ENCODE peak calls at places on chromosomes 4 and X, in six cellular contexts. A, W, S, F, T and J are unnamed samples.

GRCh38 chr4:123352240-123352945 is 44.2 kb upstream of the SPRY1 start:
- DNase-seq in T (no peak), F (no peak), W (peak; percentile 80), A (peak; percentile 56), S (no peak), J (peak; percentile 86)

GRCh38 chrX:33968611-33969010 is 163.5 kb downstream of the FAM47A start:
- DNase-seq in F (no peak), S (no peak), W (no peak), A (no peak), T (no peak), J (no peak)

GRCh38 chr4:186693159-186693815 is 30.4 kb downstream of the FAT1 start:
- DNase-seq in T (peak; percentile 90), F (no peak), W (no peak), A (peak; percentile 87), S (peak; percentile 33), J (peak; percentile 96)

GRCh38 chr4:78070731-78071282 is 13.7 kb downstream of the FRAS1 start:
- DNase-seq in A (no peak), T (no peak), W (no peak), S (no peak), F (no peak), J (no peak)

GRCh38 chrX:13101439-13102139 is 57.2 kb upstream of the FAM9C start:
- DNase-seq in W (peak; percentile 90), F (no peak), S (peak; percentile 73), A (peak; percentile 86), T (peak; percentile 91), J (peak; percentile 93)

GRCh38 chrX:34770511-34770910 is 113.4 kb upstream of the TMEM47 start:
- DNase-seq in W (no peak), S (no peak), A (no peak), F (no peak), T (no peak), J (no peak)

GRCh38 chr4:38489924-38490639 is 173.9 kb upstream of the KLF3 start:
- DNase-seq in F (no peak), A (peak; percentile 46), S (no peak), T (peak; percentile 48), W (no peak), J (peak; percentile 53)

GRCh38 chrX:71256051-71256450 is 2.1 kb upstream of the ZMYM3 start:
- DNase-seq in T (no peak), S (no peak), A (peak; percentile 28), F (no peak), W (no peak), J (no peak)

GRCh38 chr4:177250056-177250696 is 59.5 kb upstream of the NEIL3 start:
- DNase-seq in W (peak; percentile 65), A (peak; percentile 60), T (peak; percentile 69), F (peak; percentile 81), S (peak; percentile 59), J (peak; percentile 51)
- H2AFZ ChIP-seq in W (peak overlapping the region; percentile 62), A (peak overlapping the region; percentile 89), T (peak overlapping the region; percentile 72), F (no peak overlapping the region), S (peak overlapping the region; percentile 99), J (peak overlapping the region; percentile 95)

GRCh38 chrX:152822383-152823086 is 8.0 kb downstream of the CETN2 start:
- DNase-seq in W (no peak), F (peak; percentile 29), A (peak; percentile 48), S (no peak), T (peak; percentile 62), J (no peak)
- H3K9me3 ChIP-seq in W (no peaks in the 10 kb centered on the region), F (no peaks in the 10 kb centered on the region), A (no peaks in the 10 kb centered on the region), S (no peaks in the 10 kb centered on the region), T (no peaks in the 10 kb centered on the region), J (no peaks in the 10 kb centered on the region)

GRCh38 chr4:83618431-83618830 is 82.5 kb downstream of the GPAT3 start:
- DNase-seq in F (no peak), T (peak; percentile 75), S (peak; percentile 52), A (peak; percentile 85), W (peak; percentile 45), J (peak; percentile 87)
- H2AFZ ChIP-seq in F (no peak overlapping the region), T (no peak overlapping the region), S (peak overlapping the region; percentile 57), A (peak overlapping the region; percentile 54), W (no peak overlapping the region), J (no peak overlapping the region)

GRCh38 chrX:46488712-46489111 is 56.5 kb downstream of the ZNF674 start:
- DNase-seq in S (no peak), F (no peak), T (no peak), W (no peak), A (no peak), J (no peak)
- H3K9me3 ChIP-seq in S (no peaks in the 10 kb centered on the region), F (peaks cover 4% of the 10 kb centered on the region), T (no peaks in the 10 kb centered on the region), W (no peaks in the 10 kb centered on the region), A (peaks cover 11% of the 10 kb centered on the region), J (no peaks in the 10 kb centered on the region)